ENCODE peak calls at places on chromosomes 1 and 21, in ten cellular contexts. X, B, H, C, Y, U, R, K, N and Q are unnamed samples.

GRCh38 chr1:147757015-147757990 is 3.1 kb downstream of the GJA5 start:
- DNase-seq in X (no peak), B (no peak), H (no peak), C (peak), Y (no peak), U (no peak), R (no peak), K (no peak), N (no peak), Q (peak)

GRCh38 chr21:17726047-17726446 is 93.1 kb downstream of the C21orf91 start:
- DNase-seq in X (peak), B (no peak), H (peak), C (no peak), Y (no peak), U (no peak), R (no peak), K (no peak), N (no peak), Q (no peak)

GRCh38 chr1:3501856-3502665 is 47.6 kb downstream of the ARHGEF16 start:
- DNase-seq in X (peak), B (peak), H (peak), C (peak), Y (no peak), U (peak), R (peak), K (peak), N (peak), Q (peak)

GRCh38 chr1:16617101-16617727 is 3.9 kb upstream of the NBPF1 start:
- DNase-seq in X (no peak), B (no peak), H (no peak), C (peak), Y (no peak), U (peak), R (peak), K (peak), N (peak), Q (peak)

GRCh38 chr1:3012511-3013291 is 8.6 kb upstream of the ACTRT2 start:
- DNase-seq in X (no peak), B (peak), H (peak), C (peak), Y (no peak), U (peak), R (peak), K (peak), N (no peak), Q (peak)

GRCh38 chr21:34797926-34798595 is 129.3 kb downstream of the CLIC6 start:
- DNase-seq in X (no peak), B (no peak), H (no peak), C (no peak), Y (no peak), U (no peak), R (no peak), K (no peak), N (no peak), Q (no peak)

GRCh38 chr1:157115429-157115838 is 15.8 kb upstream of the ETV3L start:
- DNase-seq in X (no peak), B (no peak), H (no peak), C (no peak), Y (no peak), U (no peak), R (peak), K (no peak), N (no peak), Q (no peak)

GRCh38 chr1:19682257-19682656 is 17.6 kb downstream of the HTR6 start:
- DNase-seq in X (no peak), B (no peak), H (no peak), C (no peak), Y (no peak), U (no peak), R (no peak), K (no peak), N (no peak), Q (no peak)

GRCh38 chr1:92784051-92784638 is 763 bp downstream of the EVI5 start:
- DNase-seq in X (peak), B (peak), H (peak), C (peak), Y (peak), U (no peak), R (peak), K (peak), N (no peak), Q (no peak)

GRCh38 chr21:46153259-46154154 is 1.9 kb downstream of the FTCD start:
- DNase-seq in X (no peak), B (peak), H (peak), C (peak), Y (no peak), U (peak), R (peak), K (peak), N (peak), Q (peak)

GRCh38 chr1:180501865-180502360 is 464 bp downstream of the ACBD6 start:
- DNase-seq in X (no peak), B (no peak), H (no peak), C (no peak), Y (no peak), U (no peak), R (no peak), K (no peak), N (no peak), Q (no peak)

GRCh38 chr1:230681599-230681998 is 32.3 kb downstream of the AGT start:
- DNase-seq in X (peak), B (no peak), H (peak), C (no peak), Y (no peak), U (peak), R (no peak), K (no peak), N (no peak), Q (no peak)

GRCh38 chr1:216034506-216034905 is 388.7 kb downstream of the USH2A start:
- DNase-seq in X (no peak), B (no peak), H (no peak), C (no peak), Y (no peak), U (no peak), R (no peak), K (no peak), N (no peak), Q (no peak)

GRCh38 chr1:39159224-39160036 is 45.1 kb upstream of the MACF1 start:
- DNase-seq in X (peak), B (peak), H (peak), C (peak), Y (no peak), U (no peak), R (no peak), K (no peak), N (no peak), Q (no peak)

GRCh38 chr1:240287722-240288121 is 196.0 kb downstream of the FMN2 start:
- DNase-seq in X (no peak), B (no peak), H (no peak), C (no peak), Y (no peak), U (no peak), R (no peak), K (no peak), N (no peak), Q (no peak)

GRCh38 chr1:116880952-116881351 is 28.8 kb upstream of the PTGFRN start:
- DNase-seq in X (no peak), B (no peak), H (no peak), C (no peak), Y (no peak), U (no peak), R (peak), K (no peak), N (peak), Q (no peak)

GRCh38 chr21:45415188-45415942 is 10.4 kb downstream of the COL18A1 start:
- DNase-seq in X (no peak), B (no peak), H (no peak), C (no peak), Y (no peak), U (no peak), R (peak), K (no peak), N (no peak), Q (peak)

GRCh38 chr1:6185151-6185550 is 5.0 kb upstream of the CHD5 start:
- DNase-seq in X (no peak), B (no peak), H (no peak), C (no peak), Y (no peak), U (no peak), R (no peak), K (no peak), N (no peak), Q (no peak)

GRCh38 chr1:90393025-90393424 is 324.1 kb downstream of the BARHL2 start:
- DNase-seq in X (no peak), B (no peak), H (no peak), C (no peak), Y (no peak), U (no peak), R (no peak), K (no peak), N (no peak), Q (no peak)

GRCh38 chr1:84442256-84442655 is 36.8 kb upstream of the RPF1 start:
- DNase-seq in X (peak), B (no peak), H (peak), C (no peak), Y (peak), U (no peak), R (no peak), K (no peak), N (no peak), Q (no peak)

GRCh38 chr1:202268817-202269216 is 72.9 kb downstream of the UBE2T start:
- DNase-seq in X (no peak), B (no peak), H (no peak), C (peak), Y (no peak), U (no peak), R (no peak), K (peak), N (no peak), Q (no peak)

GRCh38 chr1:224287714-224288113 is 42.3 kb downstream of the NVL start:
- DNase-seq in X (no peak), B (no peak), H (no peak), C (no peak), Y (no peak), U (no peak), R (no peak), K (no peak), N (no peak), Q (no peak)

GRCh38 chr1:168179411-168180147 is 817 bp downstream of the TIPRL start:
- DNase-seq in X (peak), B (no peak), H (no peak), C (no peak), Y (no peak), U (peak), R (no peak), K (no peak), N (no peak), Q (no peak)

GRCh38 chr1:181087400-181087901 is 1.0 kb upstream of the IER5 start:
- DNase-seq in X (peak), B (no peak), H (no peak), C (no peak), Y (no peak), U (peak), R (no peak), K (no peak), N (no peak), Q (peak)

GRCh38 chr1:205680073-205680851 is at the start of gene SLC45A3:
- DNase-seq in X (peak), B (peak), H (no peak), C (peak), Y (no peak), U (peak), R (no peak), K (no peak), N (no peak), Q (no peak)

DNA sequence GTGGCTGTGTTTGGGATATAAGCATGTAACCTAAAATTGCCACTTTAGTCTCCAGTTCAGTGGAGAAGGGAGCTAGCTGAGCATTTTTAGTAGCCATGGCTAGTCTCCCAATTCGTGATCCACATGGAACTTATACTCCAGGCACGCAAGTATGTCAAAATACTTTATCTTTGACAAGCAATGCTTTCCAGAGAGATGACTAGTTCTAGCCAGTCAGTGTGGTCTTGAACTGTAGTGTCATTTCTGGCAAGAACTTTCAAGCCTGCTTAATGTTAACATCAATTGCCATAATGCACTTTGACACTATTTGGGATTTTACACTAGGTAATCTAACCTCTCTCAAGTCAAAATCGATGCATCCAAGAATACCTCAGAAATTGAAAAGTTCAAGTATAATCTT is 660.0 kb downstream of the PTPRC start:
- DNase-seq in X (no peak), B (no peak), H (no peak), C (no peak), Y (no peak), U (no peak), R (no peak), K (no peak), N (no peak), Q (no peak)
- TF ChIP-seq EP300 in X (no peak), B (no peak), H (no peak), C (no peak), Y (no peak), U (no peak), R (no peak), K (no peak), N (no peak), Q (no peak)

GRCh38 chr1:173195596-173196088 is 11.5 kb downstream of the TNFSF4 start:
- DNase-seq in X (no peak), B (no peak), H (no peak), C (no peak), Y (peak), U (no peak), R (no peak), K (no peak), N (no peak), Q (no peak)
- TF ChIP-seq EP300 in X (no peak), B (no peak), H (no peak), C (no peak), Y (no peak), U (no peak), R (no peak), K (no peak), N (no peak), Q (no peak)

GRCh38 chr1:212455406-212456165 is 22.9 kb downstream of the NENF start:
- DNase-seq in X (peak), B (peak), H (peak), C (peak), Y (no peak), U (peak), R (peak), K (peak), N (peak), Q (no peak)
- TF ChIP-seq EP300 in X (no peak), B (no peak), H (no peak), C (no peak), Y (no peak), U (no peak), R (no peak), K (no peak), N (no peak), Q (no peak)

GRCh38 chr1:40449684-40450490 is at the start of gene ZFP69B:
- DNase-seq in X (peak), B (peak), H (peak), C (peak), Y (peak), U (peak), R (peak), K (peak), N (peak), Q (peak)

GRCh38 chr1:40451238-40451585 is 936 bp downstream of the ZFP69B start:
- DNase-seq in X (no peak), B (no peak), H (no peak), C (no peak), Y (no peak), U (no peak), R (no peak), K (no peak), N (no peak), Q (no peak)

GRCh38 chr1:40450491-40451237 is 388 bp downstream of the ZFP69B start:
- DNase-seq in X (peak), B (peak), H (peak), C (peak), Y (peak), U (peak), R (no peak), K (no peak), N (no peak), Q (peak)

GRCh38 chr1:40454873-40455272 is 4.6 kb downstream of the ZFP69B start:
- DNase-seq in X (no peak), B (no peak), H (no peak), C (no peak), Y (no peak), U (no peak), R (no peak), K (no peak), N (no peak), Q (no peak)
- TF ChIP-seq EP300 in X (no peak), B (no peak), H (no peak), C (no peak), Y (no peak), U (no peak), R (no peak), K (no peak), N (no peak), Q (no peak)

DNA sequence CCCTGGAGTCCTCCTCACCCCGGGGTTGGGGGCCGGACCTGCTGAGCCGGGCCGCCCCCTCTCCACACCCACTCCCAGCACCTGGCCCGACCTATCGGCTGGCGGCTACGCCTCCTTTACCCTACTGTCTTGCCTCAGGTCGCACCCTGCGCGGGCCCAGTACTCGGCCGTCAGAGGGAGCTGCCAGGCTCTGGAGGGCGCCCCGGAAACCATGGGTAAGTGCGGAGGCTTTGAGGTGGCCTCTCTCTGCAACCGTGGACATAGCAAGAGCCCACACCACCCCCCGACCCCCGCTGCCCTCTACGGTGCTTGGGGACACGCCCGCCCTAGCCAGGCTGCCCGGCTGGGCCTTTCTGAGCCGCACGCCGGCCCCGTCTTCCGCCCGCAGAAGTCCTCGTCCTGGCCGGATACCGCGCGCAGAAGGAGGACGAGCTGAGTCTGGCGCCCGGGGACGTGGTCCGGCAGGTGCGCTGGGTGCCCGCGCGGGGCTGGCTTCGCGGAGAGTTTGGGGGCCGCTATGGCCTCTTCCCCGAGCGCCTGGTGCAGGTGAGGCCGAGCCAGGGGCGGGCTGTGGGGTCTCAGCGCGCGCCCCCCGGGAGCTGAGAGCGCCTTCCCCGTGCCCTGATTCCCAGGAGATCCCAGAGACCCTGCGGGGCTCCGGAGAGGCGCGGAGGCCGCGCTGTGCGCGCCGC is at the start of gene SH3D21:
- DNase-seq in X (peak), B (peak), H (peak), C (peak), Y (no peak), U (peak), R (peak), K (peak), N (peak), Q (peak)
- TF ChIP-seq EP300 in X (no peak), B (no peak), H (no peak), C (no peak), Y (no peak), U (no peak), R (no peak), K (no peak), N (no peak), Q (no peak)

DNA sequence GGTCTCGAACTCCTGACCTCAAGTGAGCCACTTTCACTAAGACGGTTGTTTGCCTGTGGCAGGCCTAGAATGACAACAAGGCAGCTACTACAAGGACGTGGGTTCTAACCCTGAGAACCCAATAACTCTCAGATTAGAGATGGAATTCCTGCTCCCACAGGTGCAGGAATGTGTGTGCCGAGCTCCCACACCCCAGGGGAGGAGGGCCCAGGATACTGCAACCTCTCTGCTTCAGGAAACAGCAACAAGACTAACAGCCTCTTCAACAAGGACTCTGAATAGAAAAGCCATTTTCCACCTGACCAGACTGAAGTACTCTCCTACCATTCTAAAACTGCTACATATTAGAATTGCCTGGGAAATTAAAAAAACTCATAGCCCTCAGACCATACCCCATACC is 4.9 kb downstream of the LSM10 start:
- DNase-seq in X (no peak), B (no peak), H (no peak), C (no peak), Y (no peak), U (no peak), R (no peak), K (no peak), N (no peak), Q (no peak)
- TF ChIP-seq EP300 in X (no peak), B (no peak), H (no peak), C (no peak), Y (no peak), U (no peak), R (no peak), K (no peak), N (no peak), Q (no peak)

GRCh38 chr1:234957330-234958065 is 171.1 kb downstream of the TOMM20 start:
- DNase-seq in X (peak), B (peak), H (peak), C (peak), Y (no peak), U (peak), R (no peak), K (no peak), N (peak), Q (peak)

GRCh38 chr1:234958702-234959649 is 169.7 kb downstream of the TOMM20 start:
- DNase-seq in X (no peak), B (no peak), H (no peak), C (no peak), Y (no peak), U (no peak), R (no peak), K (no peak), N (peak), Q (no peak)

GRCh38 chr1:234960722-234961467 is 167.7 kb downstream of the TOMM20 start:
- DNase-seq in X (peak), B (peak), H (peak), C (peak), Y (no peak), U (no peak), R (peak), K (no peak), N (peak), Q (no peak)

GRCh38 chr1:234956821-234957329 is 171.8 kb downstream of the TOMM20 start:
- DNase-seq in X (peak), B (no peak), H (peak), C (no peak), Y (no peak), U (peak), R (no peak), K (no peak), N (peak), Q (no peak)

GRCh38 chr1:234958066-234958701 is 170.5 kb downstream of the TOMM20 start:
- DNase-seq in X (peak), B (no peak), H (peak), C (no peak), Y (no peak), U (no peak), R (no peak), K (no peak), N (no peak), Q (no peak)
- TF ChIP-seq EP300 in X (no peak), B (no peak), H (no peak), C (no peak), Y (no peak), U (no peak), R (no peak), K (no peak), N (no peak), Q (no peak)

DNA sequence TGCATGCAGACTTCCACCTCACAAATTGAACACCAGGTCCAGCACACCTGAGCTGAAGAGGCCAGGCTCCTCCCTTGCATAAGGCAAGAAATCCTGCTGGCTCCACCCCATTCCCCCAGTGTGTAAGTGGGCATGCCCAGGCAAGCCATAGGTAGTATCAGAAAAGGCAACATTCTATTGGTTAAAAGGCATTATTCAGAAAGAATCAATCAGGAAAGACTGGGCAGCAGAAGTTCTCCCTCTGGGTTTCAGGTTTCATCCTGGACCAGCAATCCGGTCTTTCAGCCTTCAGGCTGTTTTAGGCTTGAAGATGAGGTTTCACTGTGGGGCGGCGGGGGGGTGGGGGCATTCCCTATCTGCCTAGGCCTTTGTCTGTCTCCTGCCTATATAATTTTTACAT is 42.0 kb upstream of the LHX8 start:
- DNase-seq in X (no peak), B (no peak), H (no peak), C (no peak), Y (no peak), U (no peak), R (no peak), K (no peak), N (no peak), Q (no peak)
- TF ChIP-seq EP300 in X (no peak), B (no peak), H (no peak), C (no peak), Y (no peak), U (no peak), R (no peak), K (no peak), N (no peak), Q (no peak)